ENCODE peak calls at places on chromosomes 13 and 19, in five cellular contexts. A is cerebellar cortex, I is nephron progenitor cell, M is mesenchymal stem cell, T is GM18507. K is an unnamed sample.

GRCh38 chr19:31285744-31286143 is 63.5 kb downstream of the TSHZ3 start:
- DNase-seq in A (no peak), I (no peak), M (peak; percentile 66), T (no peak), K (no peak)

GRCh38 chr19:18488403-18488723 is 33.5 kb downstream of the ELL start:
- DNase-seq in A (no peak), I (no peak), M (no peak), T (no peak), K (no peak)

GRCh38 chr19:40807147-40808020 is 8.4 kb downstream of the EGLN2 start:
- DNase-seq in A (peak; percentile 56), I (no peak), M (no peak), T (no peak), K (no peak)

GRCh38 chr19:5880604-5881078 is 10.3 kb upstream of the FUT5 start:
- DNase-seq in A (no peak), I (peak; percentile 44), M (peak; percentile 96), T (no peak), K (no peak)

GRCh38 chr19:6103217-6103644 is 7.1 kb downstream of the RFX2 start:
- DNase-seq in A (peak; percentile 90), I (no peak), M (peak; percentile 38), T (no peak), K (no peak)

GRCh38 chr19:16094360-16095070 is 17.2 kb upstream of the RAB8A start:
- DNase-seq in A (no peak), I (no peak), M (no peak), T (no peak), K (no peak)

GRCh38 chr13:67366533-67366932 is 136.4 kb upstream of the PCDH9 start:
- DNase-seq in A (no peak), I (no peak), M (no peak), T (no peak), K (no peak)

GRCh38 chr19:39390460-39390758 is 497 bp downstream of the PAF1 start:
- DNase-seq in A (peak; percentile 83), I (no peak), M (no peak), T (no peak), K (peak; percentile 79)

GRCh38 chr13:24214528-24214927 is 54.0 kb downstream of the SPATA13 start:
- DNase-seq in A (no peak), I (no peak), M (no peak), T (no peak), K (no peak)

GRCh38 chr19:16368385-16369305 is 44.0 kb downstream of the KLF2 start:
- DNase-seq in A (no peak), I (no peak), M (no peak), T (no peak), K (peak; percentile 80)

GRCh38 chr13:95684463-95684862 is 7.5 kb downstream of the DNAJC3 start:
- DNase-seq in A (no peak), I (no peak), M (no peak), T (no peak), K (no peak)

GRCh38 chr13:37453246-37453645 is 145.3 kb downstream of the POSTN start:
- DNase-seq in A (no peak), I (no peak), M (peak; percentile 40), T (no peak), K (no peak)

GRCh38 chr13:48536851-48537250 is 4.0 kb upstream of the RCBTB2 start:
- DNase-seq in A (no peak), I (no peak), M (no peak), T (no peak), K (no peak)

GRCh38 chr13:64480648-64481047 is 2749.5 kb downstream of the PCDH9 start:
- DNase-seq in A (no peak), I (no peak), M (no peak), T (no peak), K (no peak)

GRCh38 chr13:107450426-107450825 is 764.9 kb downstream of the LIG4 start:
- DNase-seq in A (no peak), I (no peak), M (no peak), T (no peak), K (no peak)

GRCh38 chr19:1690570-1691307 is 38.3 kb upstream of the TCF3 start:
- DNase-seq in A (no peak), I (peak; percentile 85), M (peak; percentile 17), T (peak; percentile 39), K (peak; percentile 77)

K was measured in activated CD4-positive, alpha-beta memory T cell treated with anti-CD3 and anti-CD28 coated beads, Interleukin-2, amount 10 ng/mL, durations not matched to agents 7 days and 5 days.